ENCODE peak calls at places on chromosome 2, in nine cellular contexts. One of them, this sample, is unnamed.

GRCh38 chr2:28544915-28545589 is 49.2 kb downstream of the PLB1 start:
- DNase-seq in upper lobe of right lung: no peak
- DNase-seq in left ventricle myocardium inferior: no peak
- DNase-seq in Calu3: peak
- DNase-seq in omental fat pad: no peak
- DNase-seq in AG04450: no peak
- DNase-seq in Peyer's patch: peak
- DNase-seq in cardiac fibroblast: no peak
- DNase-seq in heart right ventricle: no peak
- DNase-seq in this sample: peak

GRCh38 chr2:187138240-187138639 is 289.3 kb upstream of the ZSWIM2 start:
- DNase-seq in upper lobe of right lung: no peak
- DNase-seq in left ventricle myocardium inferior: peak
- DNase-seq in Calu3: peak
- DNase-seq in omental fat pad: no peak
- DNase-seq in AG04450: no peak
- DNase-seq in Peyer's patch: no peak
- DNase-seq in cardiac fibroblast: peak
- DNase-seq in heart right ventricle: peak
- DNase-seq in this sample: no peak

GRCh38 chr2:136407113-136407951 is 289.4 kb upstream of the CXCR4 start:
- DNase-seq in upper lobe of right lung: no peak
- DNase-seq in left ventricle myocardium inferior: no peak
- DNase-seq in Calu3: no peak
- DNase-seq in omental fat pad: no peak
- DNase-seq in AG04450: no peak
- DNase-seq in Peyer's patch: no peak
- DNase-seq in cardiac fibroblast: no peak
- DNase-seq in heart right ventricle: no peak
- DNase-seq in this sample: no peak

GRCh38 chr2:171069286-171069956 is 91.3 kb downstream of the TLK1 start:
- DNase-seq in upper lobe of right lung: no peak
- DNase-seq in left ventricle myocardium inferior: no peak
- DNase-seq in Calu3: no peak
- DNase-seq in omental fat pad: no peak
- DNase-seq in AG04450: no peak
- DNase-seq in Peyer's patch: no peak
- DNase-seq in cardiac fibroblast: no peak
- DNase-seq in heart right ventricle: no peak
- DNase-seq in this sample: no peak

GRCh38 chr2:96771792-96772618 is 11.3 kb downstream of the CNNM4 start:
- DNase-seq in upper lobe of right lung: peak
- DNase-seq in left ventricle myocardium inferior: no peak
- DNase-seq in Calu3: peak
- DNase-seq in omental fat pad: no peak
- DNase-seq in AG04450: no peak
- DNase-seq in Peyer's patch: peak
- DNase-seq in cardiac fibroblast: no peak
- DNase-seq in heart right ventricle: no peak
- DNase-seq in this sample: no peak

GRCh38 chr2:205017381-205017780 is 472.1 kb downstream of the PARD3B start:
- DNase-seq in upper lobe of right lung: no peak
- DNase-seq in left ventricle myocardium inferior: no peak
- DNase-seq in Calu3: no peak
- DNase-seq in omental fat pad: no peak
- DNase-seq in AG04450: no peak
- DNase-seq in Peyer's patch: no peak
- DNase-seq in cardiac fibroblast: peak
- DNase-seq in heart right ventricle: no peak
- DNase-seq in this sample: no peak

GRCh38 chr2:144382848-144383247 is 137.1 kb downstream of the ZEB2 start:
- DNase-seq in upper lobe of right lung: no peak
- DNase-seq in left ventricle myocardium inferior: no peak
- DNase-seq in Calu3: no peak
- DNase-seq in omental fat pad: no peak
- DNase-seq in AG04450: no peak
- DNase-seq in Peyer's patch: no peak
- DNase-seq in cardiac fibroblast: peak
- DNase-seq in heart right ventricle: no peak
- DNase-seq in this sample: no peak

GRCh38 chr2:198490748-198491147 is 686.4 kb downstream of the PLCL1 start:
- DNase-seq in upper lobe of right lung: no peak
- DNase-seq in left ventricle myocardium inferior: no peak
- DNase-seq in Calu3: no peak
- DNase-seq in omental fat pad: no peak
- DNase-seq in AG04450: no peak
- DNase-seq in Peyer's patch: no peak
- DNase-seq in cardiac fibroblast: no peak
- DNase-seq in heart right ventricle: no peak
- DNase-seq in this sample: no peak

GRCh38 chr2:174012347-174013309 is 47.5 kb upstream of the SP3 start:
- DNase-seq in upper lobe of right lung: peak
- DNase-seq in left ventricle myocardium inferior: peak
- DNase-seq in Calu3: no peak
- DNase-seq in omental fat pad: no peak
- DNase-seq in AG04450: no peak
- DNase-seq in Peyer's patch: peak
- DNase-seq in cardiac fibroblast: peak
- DNase-seq in heart right ventricle: peak
- DNase-seq in this sample: peak

GRCh38 chr2:184799386-184799785 is 201.1 kb downstream of the ZNF804A start:
- DNase-seq in upper lobe of right lung: no peak
- DNase-seq in left ventricle myocardium inferior: no peak
- DNase-seq in Calu3: no peak
- DNase-seq in omental fat pad: no peak
- DNase-seq in AG04450: no peak
- DNase-seq in Peyer's patch: no peak
- DNase-seq in cardiac fibroblast: no peak
- DNase-seq in heart right ventricle: no peak
- DNase-seq in this sample: no peak

GRCh38 chr2:210863283-210863682 is 306.9 kb downstream of the CPS1 start:
- DNase-seq in upper lobe of right lung: no peak
- DNase-seq in left ventricle myocardium inferior: no peak
- DNase-seq in Calu3: no peak
- DNase-seq in omental fat pad: no peak
- DNase-seq in AG04450: no peak
- DNase-seq in Peyer's patch: no peak
- DNase-seq in cardiac fibroblast: no peak
- DNase-seq in heart right ventricle: no peak
- DNase-seq in this sample: no peak

GRCh38 chr2:88209526-88210131 is 39.5 kb downstream of the THNSL2 start:
- DNase-seq in upper lobe of right lung: no peak
- DNase-seq in left ventricle myocardium inferior: no peak
- DNase-seq in Calu3: no peak
- DNase-seq in omental fat pad: no peak
- DNase-seq in AG04450: no peak
- DNase-seq in Peyer's patch: no peak
- DNase-seq in cardiac fibroblast: no peak
- DNase-seq in heart right ventricle: no peak
- DNase-seq in this sample: no peak

GRCh38 chr2:144921131-144921530 is 401.2 kb upstream of the ZEB2 start:
- DNase-seq in upper lobe of right lung: no peak
- DNase-seq in left ventricle myocardium inferior: no peak
- DNase-seq in Calu3: no peak
- DNase-seq in omental fat pad: no peak
- DNase-seq in AG04450: no peak
- DNase-seq in Peyer's patch: no peak
- DNase-seq in cardiac fibroblast: no peak
- DNase-seq in heart right ventricle: no peak
- DNase-seq in this sample: no peak

GRCh38 chr2:26647981-26648380 is 6.8 kb upstream of the CIB4 start:
- DNase-seq in upper lobe of right lung: peak
- DNase-seq in left ventricle myocardium inferior: no peak
- DNase-seq in Calu3: no peak
- DNase-seq in omental fat pad: no peak
- DNase-seq in AG04450: no peak
- DNase-seq in Peyer's patch: no peak
- DNase-seq in cardiac fibroblast: no peak
- DNase-seq in heart right ventricle: no peak
- DNase-seq in this sample: no peak

GRCh38 chr2:22215517-22215916 is 1091.7 kb downstream of the TDRD15 start:
- DNase-seq in upper lobe of right lung: no peak
- DNase-seq in left ventricle myocardium inferior: no peak
- DNase-seq in Calu3: no peak
- DNase-seq in omental fat pad: no peak
- DNase-seq in AG04450: no peak
- DNase-seq in Peyer's patch: no peak
- DNase-seq in cardiac fibroblast: no peak
- DNase-seq in heart right ventricle: no peak
- DNase-seq in this sample: no peak
- TF ChIP-seq CTCF in upper lobe of right lung: no peak
- TF ChIP-seq CTCF in left ventricle myocardium inferior: no peak
- TF ChIP-seq CTCF in Calu3: no peak
- TF ChIP-seq CTCF in omental fat pad: no peak
- TF ChIP-seq CTCF in AG04450: no peak
- TF ChIP-seq CTCF in Peyer's patch: no peak
- TF ChIP-seq CTCF in cardiac fibroblast: no peak
- TF ChIP-seq CTCF in heart right ventricle: no peak
- TF ChIP-seq CTCF in this sample: no peak

GRCh38 chr2:215372968-215373649 is 61.2 kb downstream of the ATIC start:
- DNase-seq in upper lobe of right lung: no peak
- DNase-seq in left ventricle myocardium inferior: no peak
- DNase-seq in Calu3: no peak
- DNase-seq in omental fat pad: no peak
- DNase-seq in AG04450: no peak
- DNase-seq in Peyer's patch: no peak
- DNase-seq in cardiac fibroblast: no peak
- DNase-seq in heart right ventricle: no peak
- DNase-seq in this sample: no peak

GRCh38 chr2:215374642-215375466 is 61.0 kb downstream of the FN1 start:
- DNase-seq in upper lobe of right lung: no peak
- DNase-seq in left ventricle myocardium inferior: no peak
- DNase-seq in Calu3: no peak
- DNase-seq in omental fat pad: no peak
- DNase-seq in AG04450: no peak
- DNase-seq in Peyer's patch: no peak
- DNase-seq in cardiac fibroblast: no peak
- DNase-seq in heart right ventricle: no peak
- DNase-seq in this sample: no peak

GRCh38 chr2:215375467-215375830 is 60.4 kb downstream of the FN1 start:
- DNase-seq in upper lobe of right lung: no peak
- DNase-seq in left ventricle myocardium inferior: no peak
- DNase-seq in Calu3: no peak
- DNase-seq in omental fat pad: no peak
- DNase-seq in AG04450: no peak
- DNase-seq in Peyer's patch: no peak
- DNase-seq in cardiac fibroblast: no peak
- DNase-seq in heart right ventricle: no peak
- DNase-seq in this sample: no peak

GRCh38 chr2:215371915-215372897 is 60.3 kb downstream of the ATIC start:
- DNase-seq in upper lobe of right lung: no peak
- DNase-seq in left ventricle myocardium inferior: no peak
- DNase-seq in Calu3: no peak
- DNase-seq in omental fat pad: no peak
- DNase-seq in AG04450: no peak
- DNase-seq in Peyer's patch: no peak
- DNase-seq in cardiac fibroblast: no peak
- DNase-seq in heart right ventricle: no peak
- DNase-seq in this sample: no peak

GRCh38 chr2:215374002-215374401 is 61.9 kb downstream of the FN1 start:
- DNase-seq in upper lobe of right lung: no peak
- DNase-seq in left ventricle myocardium inferior: no peak
- DNase-seq in Calu3: no peak
- DNase-seq in omental fat pad: no peak
- DNase-seq in AG04450: no peak
- DNase-seq in Peyer's patch: no peak
- DNase-seq in cardiac fibroblast: no peak
- DNase-seq in heart right ventricle: no peak
- DNase-seq in this sample: no peak
- TF ChIP-seq CTCF in upper lobe of right lung: no peak
- TF ChIP-seq CTCF in left ventricle myocardium inferior: no peak
- TF ChIP-seq CTCF in Calu3: no peak
- TF ChIP-seq CTCF in omental fat pad: no peak
- TF ChIP-seq CTCF in AG04450: no peak
- TF ChIP-seq CTCF in Peyer's patch: no peak
- TF ChIP-seq CTCF in cardiac fibroblast: no peak
- TF ChIP-seq CTCF in heart right ventricle: no peak
- TF ChIP-seq CTCF in this sample: no peak

GRCh38 chr2:153165021-153165420 is 313.5 kb downstream of the RPRM start:
- DNase-seq in upper lobe of right lung: no peak
- DNase-seq in left ventricle myocardium inferior: no peak
- DNase-seq in Calu3: no peak
- DNase-seq in omental fat pad: no peak
- DNase-seq in AG04450: no peak
- DNase-seq in Peyer's patch: no peak
- DNase-seq in cardiac fibroblast: no peak
- DNase-seq in heart right ventricle: no peak
- DNase-seq in this sample: no peak

DNA sequence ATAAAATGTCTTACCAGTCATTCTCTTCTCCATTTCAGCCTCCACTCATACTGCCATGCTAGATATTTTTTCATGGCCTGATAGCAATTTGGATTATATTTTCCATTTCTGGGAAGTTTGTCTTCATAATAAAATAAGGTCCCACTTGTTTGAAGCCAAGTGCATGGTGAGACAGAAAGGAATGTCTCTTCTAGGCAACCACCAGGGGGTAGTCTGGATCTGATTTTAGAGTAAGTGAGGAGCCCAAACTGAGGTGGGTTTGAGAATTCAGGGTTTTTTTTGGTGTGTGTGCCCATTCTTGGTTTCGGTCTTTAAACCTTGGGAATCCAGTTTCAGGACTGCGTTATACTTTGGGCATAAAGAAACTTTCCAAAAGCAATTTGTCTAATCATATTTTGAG is 315.5 kb downstream of the RPRM start:
- DNase-seq in upper lobe of right lung: no peak
- DNase-seq in left ventricle myocardium inferior: no peak
- DNase-seq in Calu3: peak
- DNase-seq in omental fat pad: no peak
- DNase-seq in AG04450: no peak
- DNase-seq in Peyer's patch: no peak
- DNase-seq in cardiac fibroblast: peak
- DNase-seq in heart right ventricle: no peak
- DNase-seq in this sample: no peak
- TF ChIP-seq CTCF in upper lobe of right lung: peak
- TF ChIP-seq CTCF in left ventricle myocardium inferior: peak
- TF ChIP-seq CTCF in Calu3: peak
- TF ChIP-seq CTCF in omental fat pad: no peak
- TF ChIP-seq CTCF in AG04450: no peak
- TF ChIP-seq CTCF in Peyer's patch: peak
- TF ChIP-seq CTCF in cardiac fibroblast: peak
- TF ChIP-seq CTCF in heart right ventricle: peak
- TF ChIP-seq CTCF in this sample: no peak

DNA sequence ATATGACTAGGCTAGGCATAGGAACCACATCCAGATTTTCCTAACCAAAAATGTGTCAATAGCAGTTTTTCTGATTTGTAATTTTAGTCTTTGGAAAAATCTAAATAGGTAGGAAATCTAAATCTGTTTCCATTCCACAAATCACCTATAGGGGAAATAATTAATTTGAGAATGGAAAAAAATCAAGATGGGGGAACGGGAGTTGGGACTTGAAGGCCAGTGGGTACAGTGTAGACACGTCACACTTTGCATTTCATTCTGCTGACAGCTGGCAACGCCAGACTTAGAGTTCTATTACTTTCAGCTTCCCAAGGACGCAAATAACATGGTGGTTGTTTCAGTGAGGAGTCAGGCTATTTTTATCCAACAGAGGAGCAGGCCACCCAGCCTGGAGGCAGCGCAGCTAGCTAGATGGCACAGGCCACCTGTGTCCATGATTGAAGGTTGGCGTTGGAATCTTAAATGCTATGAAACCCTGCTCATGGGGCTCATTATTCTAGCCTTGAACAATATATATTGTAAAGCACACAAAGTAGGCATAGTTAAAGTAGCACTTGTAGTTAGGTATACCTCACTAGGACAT is 23.4 kb downstream of the HNRNPA3 start:
- DNase-seq in upper lobe of right lung: no peak
- DNase-seq in left ventricle myocardium inferior: no peak
- DNase-seq in Calu3: no peak
- DNase-seq in omental fat pad: no peak
- DNase-seq in AG04450: no peak
- DNase-seq in Peyer's patch: no peak
- DNase-seq in cardiac fibroblast: no peak
- DNase-seq in heart right ventricle: peak
- DNase-seq in this sample: no peak
- TF ChIP-seq CTCF in upper lobe of right lung: no peak
- TF ChIP-seq CTCF in left ventricle myocardium inferior: peak
- TF ChIP-seq CTCF in Calu3: peak
- TF ChIP-seq CTCF in omental fat pad: no peak
- TF ChIP-seq CTCF in AG04450: no peak
- TF ChIP-seq CTCF in Peyer's patch: no peak
- TF ChIP-seq CTCF in cardiac fibroblast: no peak
- TF ChIP-seq CTCF in heart right ventricle: no peak
- TF ChIP-seq CTCF in this sample: no peak